ENCODE peak calls at places on chromosomes 12 and 14, in six cellular contexts. C is transverse colon, F is heart right ventricle, G is fibroblast of lung, V is PC-9, Q is left ventricle myocardium inferior. E is an unnamed sample. For H3K4me1, the result is how much of the 10 kb centered on the place peaks cover.

GRCh38 chr14:30873308-30874119 is 845 bp upstream of the COCH start:
- DNase-seq in C (no peak), Q (no peak), G (no peak), F (no peak), V (no peak), E (no peak)

GRCh38 chr14:92987713-92988510 is 65.0 kb downstream of the CHGA start:
- DNase-seq in F (no peak), C (no peak), G (no peak), Q (no peak), V (no peak), E (no peak)

GRCh38 chr12:79881351-79881750 is 53.5 kb downstream of the PPP1R12A start:
- DNase-seq in Q (no peak), F (no peak), V (no peak), C (no peak), G (no peak), E (no peak)

GRCh38 chr14:24483604-24484252 is 24.3 kb downstream of the CMA1 start:
- DNase-seq in C (no peak), F (no peak), V (no peak), Q (no peak), G (peak), E (no peak)

GRCh38 chr12:42865282-42865681 is 275.7 kb upstream of the PRICKLE1 start:
- DNase-seq in C (no peak), G (peak), Q (no peak), F (no peak), V (no peak), E (no peak)

GRCh38 chr12:112305951-112306350 is 76.3 kb downstream of the HECTD4 start:
- DNase-seq in G (no peak), V (no peak), Q (no peak), F (no peak), C (no peak), E (no peak)

GRCh38 chr12:97968641-97969171 is 506.1 kb downstream of the RMST start:
- DNase-seq in V (no peak), F (no peak), Q (no peak), G (no peak), C (no peak), E (no peak)

GRCh38 chr12:68007023-68007422 is 17.8 kb downstream of the IFNG-AS1 start:
- DNase-seq in G (no peak), Q (no peak), C (no peak), F (no peak), V (no peak), E (no peak)

GRCh38 chr14:35384386-35385041 is 20.0 kb downstream of the NFKBIA start:
- DNase-seq in V (no peak), F (peak), G (peak), C (peak), Q (peak), E (no peak)

GRCh38 chr12:94570161-94570560 is 80.2 kb downstream of the TMCC3 start:
- DNase-seq in F (no peak), V (peak), G (peak), C (no peak), Q (no peak), E (no peak)

GRCh38 chr12:89417246-89417977 is 65.1 kb upstream of the DUSP6 start:
- DNase-seq in V (peak), G (peak), Q (no peak), C (no peak), F (no peak), E (no peak)

GRCh38 chr14:21940887-21941855 is 267.6 kb upstream of the OR4E1 start:
- DNase-seq in V (peak), G (no peak), C (no peak), F (no peak), Q (no peak), E (no peak)

GRCh38 chr12:106247731-106248176 is at the start of gene CKAP4:
- DNase-seq in C (peak), F (peak), Q (peak), G (peak), V (peak), E (peak)

GRCh38 chr12:19712041-19712440 is 272.7 kb downstream of the AEBP2 start:
- DNase-seq in Q (no peak), V (no peak), C (no peak), G (peak), F (no peak), E (no peak)

GRCh38 chr14:104256025-104256424 is 117.6 kb downstream of the KIF26A start:
- DNase-seq in C (no peak), Q (no peak), F (no peak), G (no peak), V (no peak), E (no peak)

GRCh38 chr14:55847766-55848165 is 267.8 kb downstream of the KTN1 start:
- DNase-seq in Q (no peak), G (peak), V (no peak), C (no peak), F (no peak), E (no peak)

GRCh38 chr12:13208533-13209278 is 12.2 kb downstream of the EMP1 start:
- DNase-seq in G (no peak), C (no peak), V (peak), Q (no peak), F (no peak), E (no peak)

GRCh38 chr12:11623382-11623781 is 26.1 kb upstream of the ETV6 start:
- DNase-seq in C (no peak), G (peak), V (peak), F (no peak), Q (no peak), E (no peak)

GRCh38 chr14:87252103-87252502 is 740.9 kb downstream of the GALC start:
- DNase-seq in Q (no peak), C (no peak), V (no peak), G (no peak), F (no peak), E (no peak)

DNA sequence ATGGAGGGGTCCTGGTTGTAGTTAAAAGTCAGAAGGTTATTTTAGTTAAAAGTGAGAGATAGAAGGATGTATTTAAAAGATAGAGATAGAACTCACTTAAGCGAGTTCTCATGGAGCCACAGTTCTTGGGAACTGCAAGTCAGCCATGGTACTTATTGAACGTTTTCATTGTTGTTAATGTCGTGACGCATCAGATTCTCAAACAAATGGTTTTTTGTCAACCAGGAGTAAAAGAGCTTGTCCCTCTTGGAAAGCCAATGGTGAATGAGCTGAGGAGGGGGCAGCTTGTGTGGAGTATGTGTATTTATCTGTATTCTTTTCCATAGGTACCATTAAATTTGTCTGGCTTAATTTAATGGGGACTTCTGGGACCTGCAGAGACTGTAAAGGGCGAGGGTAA is 68.6 kb downstream of the FIGNL2 start:
- DNase-seq in C (no peak), F (no peak), G (no peak), Q (no peak), V (no peak), E (no peak)
- H3K4me1 ChIP-seq in C (under half), F (under half), G (under half), Q (under half), V (under half), E (under half)

GRCh38 chr12:124389537-124390441 is 94.9 kb downstream of the RFLNA start:
- DNase-seq in Q (no peak), F (no peak), G (no peak), V (peak), C (peak), E (no peak)

GRCh38 chr12:124388679-124389536 is 94.0 kb downstream of the RFLNA start:
- DNase-seq in G (peak), V (peak), Q (peak), C (peak), F (peak), E (peak)

GRCh38 chr12:124391340-124392261 is 96.7 kb downstream of the RFLNA start:
- DNase-seq in F (peak), C (peak), G (peak), Q (peak), V (peak), E (no peak)

GRCh38 chr12:124392271-124392990 is 97.5 kb downstream of the RFLNA start:
- DNase-seq in G (peak), C (peak), Q (no peak), F (no peak), V (peak), E (peak)

GRCh38 chr12:124390442-124391116 is 95.7 kb downstream of the RFLNA start:
- DNase-seq in Q (peak), V (peak), C (peak), F (no peak), G (peak), E (no peak)
- H3K4me3 ChIP-seq in Q (peak), V (peak), C (no peak), F (no peak), G (no peak), E (no peak)

GRCh38 chr14:99749763-99750715 is 43.2 kb upstream of the EML1 start:
- DNase-seq in G (no peak), C (no peak), V (no peak), Q (no peak), F (peak), E (no peak)
- H3K4me1 ChIP-seq in G (under half), C (under half), V (under half), Q (half or more), F (half or more), E (under half)

DNA sequence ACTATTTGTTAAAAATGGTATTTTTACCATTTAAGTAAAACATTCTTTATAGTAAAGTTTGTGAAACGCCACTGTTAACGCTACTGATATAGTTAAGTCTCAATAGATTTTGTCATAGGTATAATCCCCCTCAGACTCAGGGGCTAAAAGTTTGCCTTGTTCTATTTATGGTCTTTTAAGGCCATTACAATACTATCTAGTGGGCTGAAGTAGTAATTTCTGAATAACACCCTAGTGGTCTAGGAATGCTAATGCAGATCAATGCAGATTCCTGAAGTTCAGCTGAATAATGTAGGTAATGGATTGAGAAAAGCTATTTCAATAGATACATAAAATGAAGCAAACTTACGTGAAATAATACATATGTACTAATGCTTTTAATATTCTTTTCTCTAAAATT is 989.3 kb upstream of the NOVA1 start:
- DNase-seq in C (no peak), G (no peak), V (no peak), F (no peak), Q (no peak), E (no peak)
- H3K4me3 ChIP-seq in C (no peak), G (no peak), V (no peak), F (no peak), Q (no peak), E (no peak)

E was measured in NT2/D1.